ENCODE peak calls at places on chromosomes 13 and 19, in four cellular contexts. D is right lobe of liver, C is RPMI8226, Z is nephron progenitor cell. V is an unnamed sample.
A peak's percentile ranks its signal among the peaks of the same experiment; 100 is the strongest.

GRCh38 chr19:51621178-51621577 is 9.0 kb downstream of the SIGLEC5 start:
- DNase-seq in Z (no peak), C (peak; percentile 85), D (no peak), V (no peak)

GRCh38 chr13:70370924-70371323 is 262.7 kb upstream of the KLHL1 start:
- DNase-seq in Z (no peak), C (no peak), D (no peak), V (no peak)

GRCh38 chr19:45729774-45730388 is 815 bp downstream of the FBXO46 start:
- DNase-seq in D (no peak), Z (no peak), C (peak; percentile 13), V (no peak)

GRCh38 chr19:6720369-6721112 is at the start of gene C3:
- DNase-seq in Z (no peak), C (no peak), D (peak; percentile 89), V (peak; percentile 83)

GRCh38 chr19:14786421-14786851 is 8.1 kb upstream of the ADGRE2 start:
- DNase-seq in D (peak; percentile 61), Z (peak; percentile 54), C (peak; percentile 37), V (no peak)

GRCh38 chr19:56261145-56261544 is 11.4 kb upstream of the EDDM13 start:
- DNase-seq in Z (no peak), D (no peak), C (no peak), V (no peak)

GRCh38 chr13:110538632-110539031 is 22.9 kb downstream of the RAB20 start:
- DNase-seq in D (no peak), Z (no peak), C (no peak), V (no peak)

GRCh38 chr13:43116242-43116641 is 92.9 kb downstream of the DNAJC15 start:
- DNase-seq in Z (no peak), D (no peak), C (no peak), V (no peak)

GRCh38 chr19:14091086-14091884 is 734 bp upstream of the SAMD1 start:
- DNase-seq in D (peak; percentile 88), C (peak; percentile 64), Z (peak; percentile 79), V (peak; percentile 81)

GRCh38 chr13:20221772-20222171 is 10.3 kb downstream of the GJB6 start:
- DNase-seq in C (no peak), Z (no peak), D (no peak), V (peak; percentile 73)

GRCh38 chr19:46715620-46716012 is 1.3 kb downstream of the PRKD2 start:
- DNase-seq in C (peak; percentile 30), D (no peak), Z (no peak), V (no peak)

GRCh38 chr19:11096210-11096841 is 7.1 kb downstream of the LDLR start:
- DNase-seq in C (no peak), Z (no peak), D (no peak), V (no peak)

GRCh38 chr13:111295896-111296295 is 24.5 kb upstream of the TEX29 start:
- DNase-seq in Z (no peak), C (no peak), D (no peak), V (no peak)

GRCh38 chr13:106480511-106480910 is 55.0 kb downstream of the EFNB2 start:
- DNase-seq in D (no peak), C (no peak), Z (no peak), V (no peak)

GRCh38 chr13:109155301-109155761 is 525.9 kb downstream of the MYO16 start:
- DNase-seq in C (no peak), Z (no peak), D (no peak), V (no peak)

GRCh38 chr13:71801165-71801564 is 65.8 kb downstream of the DACH1 start:
- DNase-seq in D (no peak), C (no peak), Z (no peak), V (no peak)

GRCh38 chr19:53988981-53989380 is 2.5 kb upstream of the CACNG6 start:
- DNase-seq in Z (no peak), D (no peak), C (no peak), V (no peak)

V was measured in upper lobe of right lung.